ENCODE peak calls at places on chromosomes 16 and 17, in six cellular contexts. D is erythroblast, Y is H54, T is ovary, R is A549, F is stomach. L is an unnamed sample.

GRCh38 chr16:31409433-31409832 is 16.3 kb downstream of the ITGAD start:
- DNase-seq in D (no peak), Y (peak), T (no peak), R (no peak), F (no peak), L (no peak)

GRCh38 chr17:8965394-8966168 is at the start of gene PIK3R5:
- DNase-seq in D (no peak), Y (no peak), T (peak), R (no peak), F (peak), L (peak)

GRCh38 chr16:35319536-35320192 is 1860.3 kb downstream of the TP53TG3F start:
- DNase-seq in D (no peak), Y (no peak), T (no peak), R (no peak), F (no peak), L (no peak)

GRCh38 chr16:88953003-88953690 is 23.9 kb downstream of the CBFA2T3 start:
- DNase-seq in D (no peak), Y (no peak), T (no peak), R (no peak), F (no peak), L (no peak)

GRCh38 chr17:17778308-17779014 is 58.3 kb downstream of the SREBF1 start:
- DNase-seq in D (no peak), Y (no peak), T (peak), R (no peak), F (peak), L (no peak)

GRCh38 chr17:9054146-9054545 is 32.8 kb downstream of the NTN1 start:
- DNase-seq in D (no peak), Y (no peak), T (no peak), R (no peak), F (no peak), L (no peak)

GRCh38 chr17:82926716-82927115 is 86.9 kb upstream of the ZNF750 start:
- DNase-seq in D (no peak), Y (no peak), T (no peak), R (no peak), F (no peak), L (no peak)

GRCh38 chr17:61260061-61260797 is 139.4 kb upstream of the TBX2 start:
- DNase-seq in D (no peak), Y (no peak), T (no peak), R (no peak), F (no peak), L (no peak)

GRCh38 chr16:28980929-28981328 is 3.9 kb upstream of the LAT start:
- DNase-seq in D (no peak), Y (no peak), T (no peak), R (no peak), F (no peak), L (no peak)

GRCh38 chr16:80144191-80144590 is 396.6 kb upstream of the DYNLRB2 start:
- DNase-seq in D (no peak), Y (no peak), T (no peak), R (no peak), F (no peak), L (peak)

GRCh38 chr16:50836121-50836541 is 94.2 kb downstream of the CYLD start:
- DNase-seq in D (no peak), Y (no peak), T (no peak), R (no peak), F (no peak), L (no peak)

GRCh38 chr16:66616592-66616991 is 12.1 kb downstream of the CMTM3 start:
- DNase-seq in D (no peak), Y (no peak), T (no peak), R (no peak), F (no peak), L (no peak)

GRCh38 chr17:81535480-81536298 is 7.5 kb downstream of the FSCN2 start:
- DNase-seq in D (no peak), Y (no peak), T (no peak), R (no peak), F (no peak), L (no peak)

GRCh38 chr17:81535007-81535328 is 6.8 kb downstream of the FSCN2 start:
- DNase-seq in D (no peak), Y (no peak), T (no peak), R (no peak), F (no peak), L (no peak)

GRCh38 chr17:81533713-81534141 is 5.5 kb downstream of the FSCN2 start:
- DNase-seq in D (no peak), Y (no peak), T (no peak), R (no peak), F (no peak), L (no peak)

GRCh38 chr17:81534157-81535006 is 6.2 kb downstream of the FSCN2 start:
- DNase-seq in D (no peak), Y (no peak), T (no peak), R (no peak), F (no peak), L (no peak)

DNA sequence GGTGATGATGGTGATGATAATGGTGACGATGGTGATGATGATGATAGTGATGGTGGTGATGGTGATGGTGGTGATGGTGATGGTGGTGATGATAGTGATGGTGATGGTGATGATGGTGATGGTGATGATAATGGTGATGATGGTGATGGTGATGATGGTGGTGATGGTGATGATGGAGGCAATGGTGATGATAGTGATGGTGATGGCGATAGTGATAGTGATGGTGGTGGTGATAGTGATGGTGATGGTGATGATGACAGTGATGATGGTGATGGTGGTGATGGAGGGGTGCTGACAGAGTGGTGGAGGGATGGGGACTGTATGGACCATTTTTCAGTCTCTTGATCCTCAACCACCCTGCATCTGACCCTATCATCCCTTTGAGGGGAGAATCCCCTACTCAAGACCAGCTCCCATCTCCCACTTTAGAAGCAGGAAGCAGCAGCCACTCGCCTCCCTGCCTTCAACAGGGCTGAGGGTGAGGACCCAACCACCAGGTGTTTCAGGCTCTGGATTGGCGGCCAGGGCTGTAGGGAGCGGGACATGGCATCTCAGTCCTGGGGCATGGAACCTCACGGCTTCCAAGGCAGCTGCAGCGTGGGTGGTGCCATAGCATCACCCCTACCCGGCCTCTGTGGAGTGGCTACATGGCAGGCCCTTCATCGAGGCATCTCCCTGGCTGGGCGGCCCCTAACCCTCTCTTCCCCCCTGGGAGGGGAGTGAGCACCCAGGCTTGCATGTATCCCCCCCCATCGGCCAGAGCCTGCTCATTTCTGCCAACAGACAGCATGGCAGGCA is 4.5 kb downstream of the FSCN2 start:
- DNase-seq in D (no peak), Y (no peak), T (no peak), R (no peak), F (no peak), L (no peak)
- TF ChIP-seq POLR2A in D (no peak), Y (no peak), T (no peak), R (no peak), F (no peak), L (no peak)

DNA sequence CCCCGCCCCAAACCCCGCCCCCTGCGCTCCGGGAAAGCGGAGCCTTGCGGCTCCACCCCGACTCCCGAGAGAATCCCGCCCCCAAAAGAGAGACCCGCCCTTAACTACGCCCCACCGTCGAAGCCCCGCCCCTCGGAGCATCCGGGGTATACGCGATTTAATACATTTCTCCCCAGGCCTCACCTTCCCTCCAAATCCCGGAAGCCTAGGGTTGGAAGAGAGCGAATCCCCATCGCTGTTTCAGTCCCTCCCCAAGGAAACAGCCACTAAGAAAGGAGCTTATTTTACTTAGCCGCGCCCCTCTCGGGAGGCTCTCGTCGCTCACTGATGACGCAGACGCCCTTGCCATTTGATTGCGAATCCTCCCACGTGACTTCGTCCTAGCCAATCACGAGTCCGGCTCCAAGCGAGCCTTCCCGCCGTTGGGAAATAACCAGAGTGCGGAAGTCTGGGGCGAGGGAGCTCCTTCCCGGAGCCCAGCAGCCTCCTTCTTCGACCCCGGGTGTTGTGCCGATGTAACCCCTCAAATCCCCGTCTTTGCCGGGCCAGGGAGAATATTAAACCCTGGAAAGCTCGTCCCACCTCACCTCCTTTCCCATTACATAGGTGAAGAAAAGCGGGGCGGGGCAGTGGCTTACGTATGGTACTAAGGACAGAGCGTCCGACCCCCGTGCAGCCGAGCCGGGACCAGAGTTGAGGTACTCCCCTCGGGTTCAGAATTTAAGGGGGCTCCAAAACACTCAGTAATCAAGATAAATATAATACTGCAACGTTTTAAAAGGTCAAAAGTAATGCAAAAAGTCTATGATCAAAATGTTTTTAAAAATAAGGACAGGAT is 461 bp upstream of the FDXR start:
- DNase-seq in D (peak), Y (peak), T (peak), R (peak), F (peak), L (peak)
- TF ChIP-seq POLR2A in D (peak), Y (peak), T (peak), R (peak), F (no peak), L (peak)

GRCh38 chr17:3893003-3893719 is at the start of gene CAMKK1:
- DNase-seq in D (peak), Y (peak), T (peak), R (peak), F (peak), L (peak)
- TF ChIP-seq POLR2A in D (no peak), Y (peak), T (no peak), R (peak), F (no peak), L (no peak)

DNA sequence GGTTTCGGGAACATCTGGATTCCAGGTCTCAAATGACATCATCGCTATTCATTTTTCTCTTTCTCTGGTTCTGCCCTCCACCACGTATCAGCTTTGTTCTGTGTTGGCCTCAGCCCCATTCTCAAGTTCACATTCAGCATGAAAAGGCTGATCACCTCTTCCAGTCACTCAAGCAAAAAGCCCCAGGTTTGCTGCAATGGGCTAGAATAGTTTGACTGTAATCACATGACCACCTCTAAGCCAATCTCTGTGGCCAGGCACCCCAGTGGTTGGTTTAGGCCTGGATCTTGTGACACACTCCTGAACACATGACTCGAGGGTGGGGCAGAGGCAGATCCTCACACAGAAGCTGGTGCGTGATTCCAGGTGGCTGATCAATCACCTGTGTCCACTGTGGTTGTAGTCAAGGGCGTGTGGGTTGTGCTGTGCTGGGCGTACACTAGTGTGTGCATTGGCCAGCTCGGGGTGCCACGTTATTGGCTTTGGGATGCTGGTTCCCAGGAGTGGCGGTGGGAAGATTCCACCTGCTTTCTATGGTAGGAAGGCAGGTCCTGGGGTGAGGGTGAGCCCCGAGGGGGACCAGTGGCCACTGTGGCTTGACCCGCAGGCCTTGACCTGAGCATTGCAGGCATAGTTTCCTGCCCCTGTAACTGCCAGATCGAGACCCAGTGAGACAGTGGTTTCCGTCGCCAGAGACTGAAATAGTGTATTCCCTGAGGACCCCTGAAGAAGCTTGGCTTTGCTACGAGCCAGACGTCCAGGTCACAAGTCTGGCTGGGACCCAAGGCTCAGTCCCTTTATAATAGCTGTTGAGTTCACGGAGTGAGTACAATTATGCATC is 12.0 kb downstream of the EEF2K start:
- DNase-seq in D (peak), Y (peak), T (no peak), R (peak), F (no peak), L (peak)
- TF ChIP-seq POLR2A in D (peak), Y (no peak), T (no peak), R (no peak), F (no peak), L (peak)